ENCODE peak calls at places on chromosomes 6 and 20, in five cellular contexts. S is pancreas, W is lower lobe of right lung, M is sigmoid colon, I is spleen. C is an unnamed sample.

GRCh38 chr6:41787219-41787917 is at the start of gene TOMM6:
- DNase-seq in I (peak; percentile 99), S (peak; percentile 99), W (peak; percentile 97), M (peak; percentile 97), C (peak; percentile 96)

GRCh38 chr6:25439368-25439767 is 160.2 kb downstream of the CARMIL1 start:
- DNase-seq in I (no peak), W (no peak), S (no peak), M (no peak), C (no peak)

GRCh38 chr6:25596928-25597818 is 54.8 kb upstream of the SCGN start:
- DNase-seq in W (no peak), I (no peak), S (no peak), M (no peak), C (no peak)

GRCh38 chr6:2558098-2558770 is 192.5 kb downstream of the MYLK4 start:
- DNase-seq in M (no peak), W (no peak), I (no peak), S (no peak), C (no peak)

GRCh38 chr6:42428326-42429041 is 23.2 kb downstream of the TRERF1 start:
- DNase-seq in W (no peak), M (no peak), S (no peak), I (peak; percentile 71), C (no peak)

GRCh38 chr6:123803862-123804681 is at the start of gene NKAIN2:
- DNase-seq in W (peak; percentile 37), I (peak; percentile 71), S (peak; percentile 63), M (no peak), C (no peak)

GRCh38 chr6:130893766-130894165 is 66.6 kb downstream of the SMLR1 start:
- DNase-seq in S (no peak), W (no peak), I (no peak), M (no peak), C (no peak)

GRCh38 chr20:37226889-37227288 is 34.7 kb downstream of the GHRH start:
- DNase-seq in S (no peak), W (no peak), M (peak; percentile 82), I (no peak), C (no peak)

GRCh38 chr6:120357447-120357846 is 976.8 kb downstream of the TBC1D32 start:
- DNase-seq in W (no peak), S (no peak), I (no peak), M (no peak), C (no peak)

GRCh38 chr6:47202638-47203037 is 107.1 kb downstream of the TNFRSF21 start:
- DNase-seq in M (no peak), S (no peak), W (no peak), I (no peak), C (no peak)

GRCh38 chr20:49700411-49701185 is 13.1 kb downstream of the B4GALT5 start:
- DNase-seq in S (no peak), I (no peak), M (no peak), W (no peak), C (peak; percentile 37)

GRCh38 chr6:84508981-84509380 is 255.4 kb downstream of the TBX18 start:
- DNase-seq in W (no peak), I (no peak), S (no peak), M (no peak), C (no peak)

GRCh38 chr6:31546339-31546961 is at the start of gene ATP6V1G2:
- DNase-seq in W (peak; percentile 88), I (peak; percentile 95), M (peak; percentile 94), S (peak; percentile 90), C (peak; percentile 94)

GRCh38 chr6:122754191-122754731 is 25.3 kb upstream of the FABP7 start:
- DNase-seq in M (no peak), I (no peak), S (no peak), W (no peak), C (no peak)

GRCh38 chr20:41149679-41150131 is 12.4 kb downstream of the PLCG1 start:
- DNase-seq in I (no peak), S (no peak), W (peak; percentile 1), M (no peak), C (no peak)

GRCh38 chr6:135985471-135985870 is 134.0 kb downstream of the PDE7B start:
- DNase-seq in W (no peak), S (no peak), M (no peak), I (no peak), C (no peak)

GRCh38 chr6:105726902-105727655 is 324.2 kb upstream of the PREP start:
- DNase-seq in S (no peak), M (no peak), I (no peak), W (no peak), C (no peak)

GRCh38 chr6:82183642-82184282 is 63.8 kb downstream of the IBTK start:
- DNase-seq in W (no peak), I (no peak), S (no peak), M (no peak), C (no peak)

GRCh38 chr6:3755637-3756515 is 4.4 kb upstream of the PXDC1 start:
- DNase-seq in M (no peak), S (no peak), I (no peak), W (no peak), C (no peak)

GRCh38 chr6:106159531-106159940 is 73.4 kb downstream of the PRDM1 start:
- DNase-seq in W (no peak), I (no peak), M (no peak), S (no peak), C (no peak)

GRCh38 chr20:55166063-55166462 is 690.7 kb downstream of the DOK5 start:
- DNase-seq in I (no peak), W (no peak), S (no peak), M (no peak), C (no peak)

GRCh38 chr6:166541366-166541765 is 45.1 kb downstream of the RAMACL start:
- DNase-seq in W (no peak), M (no peak), S (no peak), I (no peak), C (no peak)

GRCh38 chr6:166538297-166539010 is 48.0 kb downstream of the RAMACL start:
- DNase-seq in I (no peak), M (no peak), W (no peak), S (no peak), C (no peak)

GRCh38 chr6:166542580-166542912 is 43.9 kb downstream of the RAMACL start:
- DNase-seq in I (no peak), M (no peak), S (no peak), W (no peak), C (peak; percentile 46)

GRCh38 chr6:166541876-166542579 is 44.5 kb downstream of the RAMACL start:
- DNase-seq in S (no peak), I (no peak), W (no peak), M (no peak), C (no peak)

DNA sequence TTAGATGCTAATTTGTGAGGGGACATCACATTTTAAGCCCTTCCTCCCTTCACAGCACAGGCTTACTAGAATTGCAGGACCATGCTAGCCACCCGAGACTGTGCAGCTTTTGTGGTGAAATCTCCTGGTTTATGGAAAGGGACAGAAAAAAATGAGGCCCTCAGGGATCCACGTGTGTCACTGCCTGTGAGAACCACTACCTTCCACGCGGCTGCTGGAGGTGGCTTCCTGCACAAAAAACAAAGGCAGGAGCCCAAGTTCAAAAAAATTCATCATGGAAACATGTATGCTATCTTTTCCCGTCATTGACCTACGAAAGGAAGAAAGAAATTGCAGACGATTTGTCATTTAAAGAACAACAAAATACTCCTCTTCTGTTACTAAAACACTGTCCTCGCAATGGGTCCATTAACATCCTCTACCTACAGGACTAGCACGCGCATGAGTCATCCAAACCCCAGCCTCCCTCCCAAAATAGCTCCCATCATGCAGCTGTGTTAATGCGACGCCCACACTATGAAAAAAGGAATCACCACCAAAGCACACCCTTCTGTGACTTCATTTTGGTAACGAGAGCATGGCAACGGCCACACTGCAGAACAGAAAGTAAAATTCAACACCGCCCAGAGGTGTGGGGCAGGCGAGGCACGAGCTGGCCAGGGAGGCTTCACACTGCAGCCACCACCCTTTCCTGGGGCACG is 45.7 kb downstream of the RAMACL start:
- DNase-seq in I (no peak), W (peak; percentile 53), M (no peak), S (no peak), C (no peak)
- H3K4me3 ChIP-seq in I (no peak overlapping the region), W (peak overlapping the region; percentile 27), M (no peak overlapping the region), S (no peak overlapping the region), C (no peak overlapping the region)

DNA sequence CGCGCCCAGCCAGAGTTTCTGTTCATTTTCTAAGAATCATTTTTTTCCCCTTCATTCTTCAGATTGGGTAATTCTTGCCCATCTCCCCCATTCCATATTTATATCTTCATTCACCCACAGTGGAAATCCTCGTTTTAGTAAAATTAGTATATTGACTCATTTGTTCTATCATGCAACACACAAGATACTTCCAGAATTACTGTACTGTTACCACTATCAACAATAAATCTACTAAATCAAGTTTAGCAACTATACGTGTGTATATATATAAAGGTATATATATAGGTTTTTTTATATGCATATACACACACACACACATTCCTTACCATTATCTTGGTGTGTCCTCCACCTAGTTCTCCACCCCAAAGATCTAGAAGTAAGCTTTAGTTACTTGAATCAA is 41.3 kb upstream of the KCNG1 start:
- DNase-seq in I (no peak), W (no peak), S (no peak), M (no peak), C (no peak)
- H3K27me3 ChIP-seq in I (peaks cover 20% of the 10 kb centered on the region), W (peaks cover 30% of the 10 kb centered on the region), S (no peaks in the 10 kb centered on the region), M (no peaks in the 10 kb centered on the region), C (no peaks in the 10 kb centered on the region)

DNA sequence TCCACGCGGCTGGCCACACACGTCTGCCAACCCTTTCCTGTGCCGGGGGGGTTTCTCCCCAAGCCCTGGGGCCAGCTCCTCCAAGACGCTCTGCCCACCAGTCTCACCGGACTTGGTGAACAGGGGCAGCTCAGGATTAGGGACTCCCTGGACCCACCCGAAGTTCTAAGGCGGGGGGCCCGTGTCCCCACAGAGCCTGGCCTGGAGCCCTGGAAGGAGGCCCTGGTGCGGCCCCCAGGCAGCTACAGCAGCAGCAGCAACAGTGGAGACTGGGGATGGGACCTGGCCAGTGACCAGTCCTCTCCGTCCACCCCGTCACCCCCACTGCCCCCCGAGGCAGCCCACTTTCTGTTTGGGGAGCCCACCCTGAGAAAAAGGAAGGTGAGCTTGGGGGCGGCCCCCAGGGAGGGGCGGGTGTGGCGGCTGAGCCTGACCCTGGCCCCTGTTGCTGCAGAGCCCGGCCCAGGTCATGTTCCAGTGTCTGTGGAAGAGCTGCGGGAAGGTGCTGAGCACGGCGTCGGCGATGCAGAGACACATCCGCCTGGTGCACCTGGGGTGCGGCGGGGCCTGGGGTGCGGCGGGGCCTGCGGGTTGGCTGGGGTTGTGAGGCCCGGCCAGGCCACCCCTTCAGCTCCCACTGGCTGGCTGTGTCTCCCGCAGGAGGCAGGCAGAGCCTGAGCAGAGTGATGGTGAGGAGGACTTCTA is 2.3 kb downstream of the SLC2A4RG start:
- DNase-seq in I (peak; percentile 79), W (no peak), M (peak; percentile 68), S (peak; percentile 57), C (no peak)
- H3K4me3 ChIP-seq in I (no peak overlapping the region), W (peak overlapping the region; percentile 73), M (peak overlapping the region; percentile 71), S (peak overlapping the region; percentile 55), C (peak overlapping the region; percentile 72)

DNA sequence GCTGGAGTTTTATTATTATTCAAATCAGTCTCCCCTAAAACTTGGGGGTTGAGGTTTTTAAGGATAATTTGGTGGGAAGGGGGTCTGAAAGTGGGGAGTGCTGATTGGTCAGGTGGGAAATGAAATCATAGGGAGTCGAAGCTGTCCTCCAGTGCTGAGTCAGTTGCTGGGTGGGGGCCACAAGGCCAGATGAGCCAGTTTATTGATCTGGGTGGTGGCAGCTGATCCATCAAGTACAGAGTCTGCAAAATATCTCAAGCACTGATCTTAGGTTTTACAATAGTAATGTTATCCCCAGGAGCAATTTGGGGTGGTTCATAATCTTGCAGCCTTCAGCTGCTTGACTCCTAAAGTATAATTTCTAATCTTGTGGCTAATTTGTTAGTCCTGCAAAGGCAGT is 146.0 kb upstream of the SPACA1 start:
- DNase-seq in S (no peak), M (no peak), I (no peak), W (no peak), C (no peak)
- H3K27me3 ChIP-seq in S (no peaks in the 10 kb centered on the region), M (no peaks in the 10 kb centered on the region), I (no peaks in the 10 kb centered on the region), W (no peaks in the 10 kb centered on the region), C (no peaks in the 10 kb centered on the region)

C was measured in Caco-2.